ENCODE peak calls at places on chromosome 18, in four cellular contexts. K, Q, R and J are unnamed samples.

GRCh38 chr18:52451851-52452250 is 111.9 kb downstream of the DCC start:
- DNase-seq in K (no peak), Q (no peak), R (peak; percentile 18), J (no peak)

GRCh38 chr18:8121942-8122480 is 487.2 kb upstream of the RAB12 start:
- DNase-seq in K (no peak), Q (peak; percentile 33), R (peak; percentile 14), J (no peak)

GRCh38 chr18:33495278-33495677 is 54.8 kb upstream of the CCDC178 start:
- DNase-seq in K (peak; percentile 2), Q (no peak), R (peak; percentile 82), J (no peak)

GRCh38 chr18:58615150-58616132 is 13.4 kb downstream of the ALPK2 start:
- DNase-seq in K (peak; percentile 88), Q (no peak), R (no peak), J (no peak)

GRCh38 chr18:59690216-59691045 is 6.8 kb downstream of the CCBE1 start:
- DNase-seq in K (no peak), Q (no peak), R (peak; percentile 62), J (no peak)

GRCh38 chr18:74146756-74147155 is 878 bp downstream of the FBXO15 start:
- DNase-seq in K (no peak), Q (no peak), R (no peak), J (no peak)

GRCh38 chr18:78986018-78986481 is 6.4 kb downstream of the SALL3 start:
- DNase-seq in K (no peak), Q (peak; percentile 10), R (peak; percentile 75), J (no peak)

GRCh38 chr18:427005-427404 is 73.5 kb downstream of the COLEC12 start:
- DNase-seq in K (no peak), Q (no peak), R (no peak), J (no peak)

GRCh38 chr18:14768241-14768640 is 20.3 kb downstream of the ANKRD30B start:
- DNase-seq in K (no peak), Q (no peak), R (no peak), J (no peak)

GRCh38 chr18:22422909-22423548 is 5.3 kb upstream of the CTAGE1 start:
- DNase-seq in K (no peak), Q (no peak), R (no peak), J (no peak)

GRCh38 chr18:55338955-55339662 is 248.9 kb downstream of the TCF4 start:
- DNase-seq in K (no peak), Q (no peak), R (peak; percentile 34), J (no peak)

GRCh38 chr18:29882620-29883019 is 1159.9 kb downstream of the DSC3 start:
- DNase-seq in K (no peak), Q (no peak), R (no peak), J (no peak)

GRCh38 chr18:11096839-11097750 is 52.3 kb downstream of the PIEZO2 start:
- DNase-seq in K (no peak), Q (no peak), R (no peak), J (no peak)

GRCh38 chr18:23238651-23239349 is 103.5 kb downstream of the CABLES1 start:
- DNase-seq in K (no peak), Q (no peak), R (peak; percentile 32), J (no peak)

GRCh38 chr18:79950440-79951341 is 762 bp downstream of the SLC66A2 start:
- DNase-seq in K (no peak), Q (no peak), R (peak; percentile 63), J (no peak)

GRCh38 chr18:13916559-13916958 is 1.2 kb upstream of the MC2R start:
- DNase-seq in K (no peak), Q (no peak), R (no peak), J (no peak)

GRCh38 chr18:13291745-13292447 is 73.3 kb downstream of the LDLRAD4 start:
- DNase-seq in K (no peak), Q (no peak), R (no peak), J (no peak)

GRCh38 chr18:48693625-48694262 is 154.9 kb downstream of the CTIF start:
- DNase-seq in K (no peak), Q (no peak), R (no peak), J (no peak)

GRCh38 chr18:12366379-12366778 is 10.6 kb downstream of the AFG3L2 start:
- DNase-seq in K (no peak), Q (no peak), R (no peak), J (no peak)

GRCh38 chr18:62399781-62400308 is 74.7 kb downstream of the TNFRSF11A start:
- DNase-seq in K (no peak), Q (no peak), R (peak; percentile 79), J (no peak)

GRCh38 chr18:77702686-77703085 is 453.0 kb downstream of the GALR1 start:
- DNase-seq in K (no peak), Q (no peak), R (peak; percentile 64), J (no peak)

GRCh38 chr18:9711361-9712129 is 3.4 kb downstream of the RAB31 start:
- DNase-seq in K (peak; percentile 66), Q (no peak), R (no peak), J (no peak)

GRCh38 chr18:37321578-37322496 is 243.8 kb downstream of the CELF4 start:
- DNase-seq in K (no peak), Q (no peak), R (peak; percentile 66), J (no peak)
- TF ChIP-seq POLR2AphosphoS5 in K (no peak), Q (no peak), R (no peak), J (no peak)

GRCh38 chr18:26549486-26550435 is 1.4 kb upstream of the KCTD1 start:
- DNase-seq in K (no peak), Q (peak; percentile 53), R (peak; percentile 71), J (no peak)
- TF ChIP-seq EZH2 in K (no peak), Q (no peak), R (peak; percentile 68), J (no peak)

GRCh38 chr18:42459873-42460272 is 504.8 kb downstream of the PIK3C3 start:
- DNase-seq in K (no peak), Q (no peak), R (no peak), J (no peak)
- TF ChIP-seq POLR2AphosphoS5 in K (no peak), Q (no peak), R (no peak), J (no peak)

GRCh38 chr18:28176933-28177827 is at the start of gene CDH2:
- DNase-seq in K (no peak), Q (no peak), R (peak; percentile 86), J (no peak)
- TF ChIP-seq EZH2 in K (no peak), Q (no peak), R (no peak), J (peak; percentile 77)

DNA sequence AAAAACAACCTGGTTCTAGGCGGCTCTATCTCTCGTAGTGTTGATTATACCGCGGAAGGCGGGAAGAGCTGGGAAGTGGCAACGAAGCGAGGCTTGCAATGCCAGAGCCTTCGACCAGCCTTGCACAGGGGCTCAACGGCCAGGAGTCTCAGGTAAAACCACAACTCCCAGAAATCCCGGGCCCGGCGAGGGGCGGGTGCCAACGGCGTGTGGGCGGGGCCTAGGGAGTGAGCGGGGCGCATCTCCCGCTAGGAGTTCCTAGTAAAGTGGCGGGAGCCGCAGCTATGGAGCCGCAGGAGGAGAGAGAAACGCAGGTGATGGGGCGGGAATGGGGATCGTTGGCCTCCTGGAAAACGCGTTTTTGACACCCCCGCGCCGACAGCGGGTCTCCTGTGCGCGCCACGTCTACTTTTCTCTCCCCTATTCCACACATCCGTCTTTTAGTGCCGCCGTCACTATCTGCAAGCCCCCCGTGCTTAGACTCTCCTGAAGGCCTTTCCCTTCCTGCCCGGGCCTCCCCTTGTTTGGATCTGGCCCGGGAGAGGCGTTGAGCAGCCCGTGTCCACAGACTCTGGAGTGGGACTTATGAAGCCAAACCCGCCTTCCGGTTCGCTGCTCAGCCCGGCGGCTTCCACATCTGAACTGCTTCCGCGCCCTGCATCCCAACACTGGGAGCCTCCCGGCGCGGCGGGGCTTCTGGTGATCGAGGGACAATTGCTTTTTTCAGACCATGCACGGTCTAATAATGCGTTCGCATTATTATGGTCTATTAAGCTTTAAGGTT is at the start of gene HAUS1:
- DNase-seq in K (peak; percentile 33), Q (peak; percentile 75), R (peak; percentile 98), J (no peak)
- TF ChIP-seq POLR2AphosphoS5 in K (no peak), Q (peak; percentile 87), R (peak; percentile 85), J (peak; percentile 86)